ENCODE peak calls at places on chromosomes 12 and 14, in nine cellular contexts. One of them, this sample, is unnamed.

GRCh38 chr12:78600541-78600940 is 264.0 kb upstream of the SYT1 start:
- DNase-seq in stimulated activated CD4-positive, alpha-beta T cell treated with anti-CD3 and anti-CD28 coated beads, Interleukin-12 subunit alpha, Interleukin-12 subunit beta, amount 100 ng/mL, for 24 hours: no peak
- DNase-seq in RKO: no peak
- DNase-seq in RCC 7860: no peak
- DNase-seq in AG20443: no peak
- DNase-seq in stimulated activated CD8-positive, alpha-beta memory T cell treated with anti-CD3 and anti-CD28 coated beads, Interleukin-4, amount 100 ng/mL, for 1 hour: no peak
- DNase-seq in natural killer cell: no peak
- DNase-seq in frontal cortex: no peak
- DNase-seq in GM13977: no peak
- DNase-seq in this sample: no peak

GRCh38 chr12:49952396-49953055 is 2.0 kb downstream of the AQP2 start:
- DNase-seq in stimulated activated CD4-positive, alpha-beta T cell treated with anti-CD3 and anti-CD28 coated beads, Interleukin-12 subunit alpha, Interleukin-12 subunit beta, amount 100 ng/mL, for 24 hours: no peak
- DNase-seq in RKO: no peak
- DNase-seq in RCC 7860: no peak
- DNase-seq in AG20443: no peak
- DNase-seq in stimulated activated CD8-positive, alpha-beta memory T cell treated with anti-CD3 and anti-CD28 coated beads, Interleukin-4, amount 100 ng/mL, for 1 hour: no peak
- DNase-seq in natural killer cell: no peak
- DNase-seq in frontal cortex: no peak
- DNase-seq in GM13977: no peak
- DNase-seq in this sample: no peak

GRCh38 chr14:73149753-73150152 is 13.4 kb downstream of the PSEN1 start:
- DNase-seq in stimulated activated CD4-positive, alpha-beta T cell treated with anti-CD3 and anti-CD28 coated beads, Interleukin-12 subunit alpha, Interleukin-12 subunit beta, amount 100 ng/mL, for 24 hours: no peak
- DNase-seq in RKO: no peak
- DNase-seq in RCC 7860: no peak
- DNase-seq in AG20443: no peak
- DNase-seq in stimulated activated CD8-positive, alpha-beta memory T cell treated with anti-CD3 and anti-CD28 coated beads, Interleukin-4, amount 100 ng/mL, for 1 hour: no peak
- DNase-seq in natural killer cell: no peak
- DNase-seq in frontal cortex: no peak
- DNase-seq in GM13977: no peak
- DNase-seq in this sample: no peak

GRCh38 chr12:69131073-69131472 is 108.3 kb upstream of the CPSF6 start:
- DNase-seq in stimulated activated CD4-positive, alpha-beta T cell treated with anti-CD3 and anti-CD28 coated beads, Interleukin-12 subunit alpha, Interleukin-12 subunit beta, amount 100 ng/mL, for 24 hours: no peak
- DNase-seq in RKO: no peak
- DNase-seq in RCC 7860: no peak
- DNase-seq in AG20443: no peak
- DNase-seq in stimulated activated CD8-positive, alpha-beta memory T cell treated with anti-CD3 and anti-CD28 coated beads, Interleukin-4, amount 100 ng/mL, for 1 hour: no peak
- DNase-seq in natural killer cell: no peak
- DNase-seq in frontal cortex: no peak
- DNase-seq in GM13977: no peak
- DNase-seq in this sample: no peak

GRCh38 chr14:100780646-100781355 is 45.1 kb upstream of the MEG3 start:
- DNase-seq in stimulated activated CD4-positive, alpha-beta T cell treated with anti-CD3 and anti-CD28 coated beads, Interleukin-12 subunit alpha, Interleukin-12 subunit beta, amount 100 ng/mL, for 24 hours: no peak
- DNase-seq in RKO: no peak
- DNase-seq in RCC 7860: no peak
- DNase-seq in AG20443: no peak
- DNase-seq in stimulated activated CD8-positive, alpha-beta memory T cell treated with anti-CD3 and anti-CD28 coated beads, Interleukin-4, amount 100 ng/mL, for 1 hour: no peak
- DNase-seq in natural killer cell: no peak
- DNase-seq in frontal cortex: no peak
- DNase-seq in GM13977: no peak
- DNase-seq in this sample: no peak

GRCh38 chr12:106673151-106673550 is 90.3 kb downstream of the RFX4 start:
- DNase-seq in stimulated activated CD4-positive, alpha-beta T cell treated with anti-CD3 and anti-CD28 coated beads, Interleukin-12 subunit alpha, Interleukin-12 subunit beta, amount 100 ng/mL, for 24 hours: no peak
- DNase-seq in RKO: no peak
- DNase-seq in RCC 7860: no peak
- DNase-seq in AG20443: no peak
- DNase-seq in stimulated activated CD8-positive, alpha-beta memory T cell treated with anti-CD3 and anti-CD28 coated beads, Interleukin-4, amount 100 ng/mL, for 1 hour: no peak
- DNase-seq in natural killer cell: no peak
- DNase-seq in frontal cortex: no peak
- DNase-seq in GM13977: no peak
- DNase-seq in this sample: no peak

GRCh38 chr14:67221248-67221981 is 19.8 kb upstream of the PALS1 start:
- DNase-seq in stimulated activated CD4-positive, alpha-beta T cell treated with anti-CD3 and anti-CD28 coated beads, Interleukin-12 subunit alpha, Interleukin-12 subunit beta, amount 100 ng/mL, for 24 hours: no peak
- DNase-seq in RKO: no peak
- DNase-seq in RCC 7860: peak
- DNase-seq in AG20443: peak
- DNase-seq in stimulated activated CD8-positive, alpha-beta memory T cell treated with anti-CD3 and anti-CD28 coated beads, Interleukin-4, amount 100 ng/mL, for 1 hour: no peak
- DNase-seq in natural killer cell: no peak
- DNase-seq in frontal cortex: no peak
- DNase-seq in GM13977: no peak
- DNase-seq in this sample: no peak

GRCh38 chr14:101056446-101056845 is 152.9 kb upstream of the RTL1 start:
- DNase-seq in stimulated activated CD4-positive, alpha-beta T cell treated with anti-CD3 and anti-CD28 coated beads, Interleukin-12 subunit alpha, Interleukin-12 subunit beta, amount 100 ng/mL, for 24 hours: no peak
- DNase-seq in RKO: no peak
- DNase-seq in RCC 7860: no peak
- DNase-seq in AG20443: no peak
- DNase-seq in stimulated activated CD8-positive, alpha-beta memory T cell treated with anti-CD3 and anti-CD28 coated beads, Interleukin-4, amount 100 ng/mL, for 1 hour: no peak
- DNase-seq in natural killer cell: no peak
- DNase-seq in frontal cortex: no peak
- DNase-seq in GM13977: no peak
- DNase-seq in this sample: no peak

GRCh38 chr12:111405856-111406473 is at the start of gene SH2B3:
- DNase-seq in stimulated activated CD4-positive, alpha-beta T cell treated with anti-CD3 and anti-CD28 coated beads, Interleukin-12 subunit alpha, Interleukin-12 subunit beta, amount 100 ng/mL, for 24 hours: peak
- DNase-seq in RKO: no peak
- DNase-seq in RCC 7860: no peak
- DNase-seq in AG20443: no peak
- DNase-seq in stimulated activated CD8-positive, alpha-beta memory T cell treated with anti-CD3 and anti-CD28 coated beads, Interleukin-4, amount 100 ng/mL, for 1 hour: peak
- DNase-seq in natural killer cell: no peak
- DNase-seq in frontal cortex: no peak
- DNase-seq in GM13977: no peak
- DNase-seq in this sample: no peak

GRCh38 chr12:131947482-131948027 is 2.2 kb upstream of the EP400 start:
- DNase-seq in stimulated activated CD4-positive, alpha-beta T cell treated with anti-CD3 and anti-CD28 coated beads, Interleukin-12 subunit alpha, Interleukin-12 subunit beta, amount 100 ng/mL, for 24 hours: no peak
- DNase-seq in RKO: no peak
- DNase-seq in RCC 7860: no peak
- DNase-seq in AG20443: no peak
- DNase-seq in stimulated activated CD8-positive, alpha-beta memory T cell treated with anti-CD3 and anti-CD28 coated beads, Interleukin-4, amount 100 ng/mL, for 1 hour: no peak
- DNase-seq in natural killer cell: peak
- DNase-seq in frontal cortex: no peak
- DNase-seq in GM13977: no peak
- DNase-seq in this sample: no peak

GRCh38 chr14:65261425-65261920 is 151.1 kb upstream of the FUT8 start:
- DNase-seq in stimulated activated CD4-positive, alpha-beta T cell treated with anti-CD3 and anti-CD28 coated beads, Interleukin-12 subunit alpha, Interleukin-12 subunit beta, amount 100 ng/mL, for 24 hours: no peak
- DNase-seq in RKO: no peak
- DNase-seq in RCC 7860: no peak
- DNase-seq in AG20443: no peak
- DNase-seq in stimulated activated CD8-positive, alpha-beta memory T cell treated with anti-CD3 and anti-CD28 coated beads, Interleukin-4, amount 100 ng/mL, for 1 hour: no peak
- DNase-seq in natural killer cell: no peak
- DNase-seq in frontal cortex: no peak
- DNase-seq in GM13977: no peak
- DNase-seq in this sample: no peak

GRCh38 chr12:3748620-3749019 is 4.3 kb downstream of the CRACR2A start:
- DNase-seq in stimulated activated CD4-positive, alpha-beta T cell treated with anti-CD3 and anti-CD28 coated beads, Interleukin-12 subunit alpha, Interleukin-12 subunit beta, amount 100 ng/mL, for 24 hours: no peak
- DNase-seq in RKO: no peak
- DNase-seq in RCC 7860: no peak
- DNase-seq in AG20443: no peak
- DNase-seq in stimulated activated CD8-positive, alpha-beta memory T cell treated with anti-CD3 and anti-CD28 coated beads, Interleukin-4, amount 100 ng/mL, for 1 hour: no peak
- DNase-seq in natural killer cell: no peak
- DNase-seq in frontal cortex: no peak
- DNase-seq in GM13977: no peak
- DNase-seq in this sample: no peak

GRCh38 chr12:87086118-87086891 is 830.1 kb upstream of the MGAT4C start:
- DNase-seq in stimulated activated CD4-positive, alpha-beta T cell treated with anti-CD3 and anti-CD28 coated beads, Interleukin-12 subunit alpha, Interleukin-12 subunit beta, amount 100 ng/mL, for 24 hours: no peak
- DNase-seq in RKO: peak
- DNase-seq in RCC 7860: no peak
- DNase-seq in AG20443: no peak
- DNase-seq in stimulated activated CD8-positive, alpha-beta memory T cell treated with anti-CD3 and anti-CD28 coated beads, Interleukin-4, amount 100 ng/mL, for 1 hour: no peak
- DNase-seq in natural killer cell: no peak
- DNase-seq in frontal cortex: no peak
- DNase-seq in GM13977: no peak
- DNase-seq in this sample: no peak

GRCh38 chr12:81208193-81208946 is 130.5 kb downstream of the ACSS3 start:
- DNase-seq in stimulated activated CD4-positive, alpha-beta T cell treated with anti-CD3 and anti-CD28 coated beads, Interleukin-12 subunit alpha, Interleukin-12 subunit beta, amount 100 ng/mL, for 24 hours: no peak
- DNase-seq in RKO: no peak
- DNase-seq in RCC 7860: no peak
- DNase-seq in AG20443: no peak
- DNase-seq in stimulated activated CD8-positive, alpha-beta memory T cell treated with anti-CD3 and anti-CD28 coated beads, Interleukin-4, amount 100 ng/mL, for 1 hour: no peak
- DNase-seq in natural killer cell: no peak
- DNase-seq in frontal cortex: no peak
- DNase-seq in GM13977: no peak
- DNase-seq in this sample: no peak